ENCODE peak calls at places on chromosomes 16 and 17, in six cellular contexts. J is neural progenitor cell, S is WTC11, Y is left ventricle myocardium inferior, G is fibroblast of lung, M is brain microvascular endothelial cell. Q is an unnamed sample.

GRCh38 chr17:39651908-39652634 is 13.1 kb upstream of the TCAP start:
- DNase-seq in J (no peak), S (no peak), Y (no peak), G (no peak), M (no peak), Q (no peak)

GRCh38 chr16:48354877-48355585 is 30.2 kb downstream of the SIAH1 start:
- DNase-seq in J (no peak), S (no peak), Y (no peak), G (no peak), M (no peak), Q (no peak)

GRCh38 chr17:75828051-75828400 is 16.2 kb downstream of the UNC13D start:
- DNase-seq in J (no peak), S (no peak), Y (no peak), G (no peak), M (no peak), Q (no peak)

GRCh38 chr16:23866628-23867027 is 30.8 kb downstream of the PRKCB start:
- DNase-seq in J (no peak), S (no peak), Y (no peak), G (no peak), M (no peak), Q (no peak)

GRCh38 chr16:30724641-30725464 is 23.4 kb upstream of the PHKG2 start:
- DNase-seq in J (no peak), S (no peak), Y (peak), G (no peak), M (no peak), Q (no peak)

GRCh38 chr17:69088643-69089200 is 28.0 kb upstream of the ABCA9 start:
- DNase-seq in J (no peak), S (no peak), Y (no peak), G (no peak), M (no peak), Q (no peak)

GRCh38 chr16:10338426-10338825 is 47.4 kb upstream of the ATF7IP2 start:
- DNase-seq in J (no peak), S (no peak), Y (no peak), G (peak), M (peak), Q (no peak)

GRCh38 chr16:2282866-2283555 is 15.1 kb upstream of the RNPS1 start:
- DNase-seq in J (no peak), S (no peak), Y (no peak), G (no peak), M (no peak), Q (no peak)

GRCh38 chr17:77424585-77425344 is 284.0 kb downstream of the SEC14L1 start:
- DNase-seq in J (no peak), S (no peak), Y (peak), G (peak), M (peak), Q (no peak)

GRCh38 chr16:4461250-4462085 is 13.0 kb downstream of the NMRAL1 start:
- DNase-seq in J (peak), S (peak), Y (no peak), G (no peak), M (no peak), Q (no peak)

GRCh38 chr17:3554440-3554839 is 3.2 kb downstream of the TRPV3 start:
- DNase-seq in J (no peak), S (no peak), Y (no peak), G (no peak), M (no peak), Q (no peak)

GRCh38 chr17:72266099-72266852 is 145.5 kb downstream of the SOX9 start:
- DNase-seq in J (no peak), S (no peak), Y (no peak), G (no peak), M (no peak), Q (no peak)

GRCh38 chr16:316741-317464 is 33.9 kb downstream of the PDIA2 start:
- DNase-seq in J (no peak), S (no peak), Y (no peak), G (no peak), M (no peak), Q (no peak)

GRCh38 chr17:63497708-63498483 is 21.0 kb downstream of the ACE start:
- DNase-seq in J (peak), S (peak), Y (no peak), G (peak), M (no peak), Q (peak)
- TF ChIP-seq CTCF in J (peak), S (no peak), Y (peak), G (peak), M (peak), Q (no peak)

DNA sequence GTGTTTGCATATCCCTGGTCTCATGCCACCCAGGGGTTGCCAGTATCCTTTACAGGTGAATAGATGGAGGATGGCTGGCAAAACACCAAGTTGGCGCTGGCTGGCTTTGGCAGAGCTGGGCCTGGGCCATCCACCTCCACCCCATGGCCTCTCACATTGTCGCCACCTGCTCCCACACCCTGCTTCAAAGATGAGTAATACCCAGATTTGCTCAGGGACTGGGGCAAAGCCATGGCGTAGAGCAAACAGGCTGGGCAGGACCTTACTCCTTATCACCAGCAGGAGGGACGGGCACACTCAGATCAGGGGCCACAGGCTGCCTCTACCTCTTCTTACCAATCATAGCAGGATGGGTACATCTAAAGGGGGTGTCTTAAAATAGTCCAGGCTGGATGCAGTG is 24.3 kb downstream of the PLA2G10 start:
- DNase-seq in J (no peak), S (no peak), Y (no peak), G (no peak), M (no peak), Q (peak)
- TF ChIP-seq CTCF in J (no peak), S (no peak), Y (no peak), G (no peak), M (peak), Q (no peak)

GRCh38 chr16:67667434-67667816 is 811 bp downstream of the C16orf86 start:
- DNase-seq in J (no peak), S (no peak), Y (no peak), G (no peak), M (no peak), Q (no peak)

GRCh38 chr16:67666538-67667433 is at the start of the genes C16orf86 and ENKD1:
- DNase-seq in J (peak), S (peak), Y (peak), G (peak), M (peak), Q (peak)

GRCh38 chr16:67667817-67668494 is 1.3 kb downstream of the C16orf86 start:
- DNase-seq in J (peak), S (peak), Y (peak), G (peak), M (peak), Q (peak)

GRCh38 chr16:67669499-67670101 is 3.0 kb downstream of the C16orf86 start:
- DNase-seq in J (no peak), S (no peak), Y (no peak), G (no peak), M (no peak), Q (no peak)

GRCh38 chr16:67668495-67669157 is 2.0 kb downstream of the C16orf86 start:
- DNase-seq in J (no peak), S (no peak), Y (no peak), G (no peak), M (no peak), Q (no peak)
- TF ChIP-seq CTCF in J (peak), S (no peak), Y (no peak), G (peak), M (peak), Q (peak)

DNA sequence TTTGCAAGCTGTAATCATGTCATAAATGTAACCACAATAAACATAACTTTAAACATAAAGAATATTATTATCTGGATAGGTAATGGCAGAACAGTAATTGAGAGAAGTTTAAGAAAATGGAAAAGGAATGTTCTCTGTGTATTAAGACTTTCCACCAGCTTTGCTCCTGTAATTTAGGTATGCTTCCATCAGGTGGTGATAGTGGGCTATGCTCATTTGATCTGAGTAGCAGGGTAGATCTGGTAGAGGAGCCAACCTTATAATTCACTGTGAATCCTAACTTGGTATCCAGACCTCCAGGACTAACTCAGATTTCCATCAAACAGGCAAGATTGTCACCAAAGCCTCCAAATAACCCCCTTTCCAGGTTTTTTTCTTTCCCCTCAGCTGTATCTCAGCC is 137.9 kb upstream of the ZKSCAN2 start:
- DNase-seq in J (no peak), S (peak), Y (no peak), G (no peak), M (no peak), Q (no peak)
- TF ChIP-seq CTCF in J (peak), S (peak), Y (no peak), G (no peak), M (no peak), Q (no peak)

GRCh38 chr16:14007460-14007859 is 63.7 kb upstream of the MRTFB start:
- DNase-seq in J (no peak), S (no peak), Y (no peak), G (peak), M (peak), Q (peak)
- TF ChIP-seq CTCF in J (no peak), S (no peak), Y (no peak), G (no peak), M (no peak), Q (no peak)

DNA sequence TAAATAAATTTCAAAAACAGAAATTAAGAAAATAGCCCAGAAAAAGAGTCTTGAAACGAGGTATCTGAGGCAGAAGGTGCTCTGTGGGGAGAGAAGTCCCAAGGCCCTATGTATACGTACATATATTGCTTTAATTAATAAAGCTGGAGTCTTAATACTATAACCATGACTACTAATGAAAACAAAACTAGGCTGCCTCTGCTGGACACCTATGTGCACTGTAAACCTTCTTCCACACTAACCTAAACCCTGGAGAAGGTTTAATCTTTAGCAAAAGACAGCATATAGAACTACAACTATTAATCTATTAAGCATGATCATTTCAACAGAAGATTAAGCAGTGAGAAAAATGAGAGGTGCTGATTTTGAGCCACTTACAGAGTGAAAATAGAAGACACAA is 153.9 kb upstream of the C17orf78 start:
- DNase-seq in J (no peak), S (no peak), Y (no peak), G (no peak), M (no peak), Q (no peak)
- TF ChIP-seq CTCF in J (no peak), S (no peak), Y (no peak), G (peak), M (peak), Q (no peak)

GRCh38 chr16:90026135-90026534 is 6.9 kb upstream of the DBNDD1 start:
- DNase-seq in J (no peak), S (no peak), Y (no peak), G (no peak), M (no peak), Q (no peak)
- TF ChIP-seq CTCF in J (no peak), S (no peak), Y (no peak), G (no peak), M (peak), Q (no peak)

GRCh38 chr17:81148986-81149533 is 16.2 kb upstream of the PVALEF start:
- DNase-seq in J (no peak), S (no peak), Y (no peak), G (no peak), M (no peak), Q (no peak)

GRCh38 chr17:81147701-81148100 is 17.6 kb upstream of the PVALEF start:
- DNase-seq in J (no peak), S (no peak), Y (no peak), G (no peak), M (no peak), Q (no peak)

GRCh38 chr17:81150379-81151038 is 14.8 kb upstream of the PVALEF start:
- DNase-seq in J (no peak), S (no peak), Y (peak), G (no peak), M (no peak), Q (no peak)

GRCh38 chr17:81151039-81151677 is 14.1 kb upstream of the PVALEF start:
- DNase-seq in J (no peak), S (no peak), Y (no peak), G (no peak), M (no peak), Q (no peak)

DNA sequence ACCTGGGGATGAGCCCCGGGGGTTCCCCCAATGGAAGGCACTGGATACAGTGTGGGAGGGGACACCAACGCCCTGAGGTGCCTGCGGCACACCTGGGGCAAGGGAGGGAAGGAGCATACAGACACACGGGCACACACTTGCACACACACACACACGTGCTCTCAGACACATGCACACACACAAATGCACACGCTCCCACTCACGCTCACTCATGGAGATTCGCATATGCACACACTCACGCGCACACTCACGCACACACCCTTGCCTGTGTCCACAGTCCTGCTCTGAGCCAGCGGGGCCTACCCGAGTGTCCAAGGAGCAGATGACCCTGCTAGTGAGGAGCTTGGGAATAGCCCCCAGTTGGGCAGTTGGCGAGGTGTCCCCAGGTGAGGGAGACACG is 16.7 kb upstream of the PVALEF start:
- DNase-seq in J (no peak), S (no peak), Y (no peak), G (no peak), M (no peak), Q (no peak)
- TF ChIP-seq CTCF in J (no peak), S (no peak), Y (no peak), G (no peak), M (no peak), Q (no peak)